ENCODE peak calls at places on chromosomes 2 and 18, in four cellular contexts. V is HT-29; N is fibroblast of pulmonary artery; Y is stimulated activated CD8-positive, alpha-beta memory T cell treated with anti-CD3 and anti-CD28 coated beads, Interleukin-7, amount 100 ng/mL, for 48 hours. E is an unnamed sample.

GRCh38 chr18:22385718-22386117 is 32.0 kb downstream of the CTAGE1 start:
- DNase-seq in V (no peak), N (peak), Y (no peak), E (no peak)

GRCh38 chr2:13651684-13652131 is 935.0 kb downstream of the TRIB2 start:
- DNase-seq in V (no peak), N (no peak), Y (no peak), E (no peak)

GRCh38 chr2:168456526-168457176 is 579 bp downstream of the CERS6 start:
- DNase-seq in Y (peak), N (peak), V (peak), E (peak)

GRCh38 chr2:44652701-44653100 is 288.8 kb upstream of the SIX3 start:
- DNase-seq in N (no peak), Y (no peak), V (no peak), E (no peak)

GRCh38 chr2:39059366-39059952 is 61.4 kb downstream of the SOS1 start:
- DNase-seq in N (peak), V (peak), Y (no peak), E (peak)

GRCh38 chr2:46135230-46135555 is 162.0 kb upstream of the EPAS1 start:
- DNase-seq in Y (no peak), V (no peak), N (no peak), E (no peak)

GRCh38 chr2:157627594-157628281 is 926 bp downstream of the ACVR1C start:
- DNase-seq in V (no peak), N (no peak), Y (peak), E (peak)

GRCh38 chr2:20165677-20166509 is 59.0 kb downstream of the SDC1 start:
- DNase-seq in Y (no peak), N (no peak), V (no peak), E (no peak)

GRCh38 chr2:97718051-97718882 is 4.9 kb downstream of the ZAP70 start:
- DNase-seq in N (no peak), Y (peak), V (no peak), E (no peak)

GRCh38 chr2:38517284-38517683 is 85.4 kb downstream of the HNRNPLL start:
- DNase-seq in N (no peak), Y (no peak), V (no peak), E (peak)

GRCh38 chr2:190043441-190043840 is 19.1 kb downstream of the MSTN start:
- DNase-seq in N (peak), V (no peak), Y (no peak), E (no peak)

GRCh38 chr2:72131916-72132841 is 15.5 kb downstream of the CYP26B1 start:
- DNase-seq in V (no peak), N (no peak), Y (no peak), E (no peak)

GRCh38 chr2:3211971-3212362 is 165.7 kb downstream of the EIPR1 start:
- DNase-seq in N (no peak), V (no peak), Y (no peak), E (no peak)

GRCh38 chr2:119638891-119639539 is 40.0 kb upstream of the TMEM177 start:
- DNase-seq in N (peak), V (no peak), Y (no peak), E (no peak)

GRCh38 chr2:18721038-18721922 is 131.9 kb upstream of the NT5C1B start:
- DNase-seq in V (no peak), Y (no peak), N (peak), E (no peak)

GRCh38 chr18:28248653-28249052 is 71.7 kb upstream of the CDH2 start:
- DNase-seq in V (no peak), Y (no peak), N (no peak), E (no peak)

GRCh38 chr18:76953186-76953982 is 131.0 kb downstream of the ZNF236 start:
- DNase-seq in N (peak), Y (no peak), V (no peak), E (no peak)

GRCh38 chr2:6917071-6917760 is at the start of gene RNF144A:
- DNase-seq in Y (peak), N (peak), V (peak), E (peak)

GRCh38 chr2:53498210-53498609 is 269.4 kb upstream of the CHAC2 start:
- DNase-seq in N (peak), Y (no peak), V (no peak), E (no peak)